ENCODE peak calls at places on chromosome 16, in eight cellular contexts. One of them, this sample, is unnamed. For H3K4me1, the result is how much of the 10 kb centered on the place peaks cover.

GRCh38 chr16:85649978-85650863 is 37.1 kb downstream of the GSE1 start:
- DNase-seq in GM23338: no peak
- DNase-seq in mesenchymal stem cell: no peak
- DNase-seq in endothelial cell of umbilical vein: no peak
- DNase-seq in mammary epithelial cell: no peak
- DNase-seq in osteoblast: no peak
- DNase-seq in thyroid gland: no peak
- DNase-seq in body of pancreas: no peak
- DNase-seq in this sample: no peak

GRCh38 chr16:54171855-54172537 is 114.6 kb downstream of the IRX3 start:
- DNase-seq in GM23338: peak
- DNase-seq in mesenchymal stem cell: peak
- DNase-seq in endothelial cell of umbilical vein: no peak
- DNase-seq in mammary epithelial cell: peak
- DNase-seq in osteoblast: peak
- DNase-seq in thyroid gland: no peak
- DNase-seq in body of pancreas: peak
- DNase-seq in this sample: no peak

GRCh38 chr16:47928008-47928407 is 227.8 kb downstream of the ABCC12 start:
- DNase-seq in GM23338: peak
- DNase-seq in mesenchymal stem cell: no peak
- DNase-seq in endothelial cell of umbilical vein: no peak
- DNase-seq in mammary epithelial cell: no peak
- DNase-seq in osteoblast: no peak
- DNase-seq in thyroid gland: no peak
- DNase-seq in body of pancreas: no peak
- DNase-seq in this sample: no peak

GRCh38 chr16:82761858-82762257 is 135.1 kb downstream of the CDH13 start:
- DNase-seq in GM23338: no peak
- DNase-seq in mesenchymal stem cell: peak
- DNase-seq in endothelial cell of umbilical vein: peak
- DNase-seq in mammary epithelial cell: peak
- DNase-seq in osteoblast: no peak
- DNase-seq in thyroid gland: peak
- DNase-seq in body of pancreas: no peak
- DNase-seq in this sample: peak

GRCh38 chr16:86448306-86448705 is 62.0 kb upstream of the FOXF1 start:
- DNase-seq in GM23338: no peak
- DNase-seq in mesenchymal stem cell: peak
- DNase-seq in endothelial cell of umbilical vein: no peak
- DNase-seq in mammary epithelial cell: no peak
- DNase-seq in osteoblast: no peak
- DNase-seq in thyroid gland: no peak
- DNase-seq in body of pancreas: no peak
- DNase-seq in this sample: no peak

GRCh38 chr16:74522160-74522559 is 84.8 kb downstream of the GLG1 start:
- DNase-seq in GM23338: no peak
- DNase-seq in mesenchymal stem cell: no peak
- DNase-seq in endothelial cell of umbilical vein: no peak
- DNase-seq in mammary epithelial cell: no peak
- DNase-seq in osteoblast: no peak
- DNase-seq in thyroid gland: no peak
- DNase-seq in body of pancreas: no peak
- DNase-seq in this sample: no peak

GRCh38 chr16:4053663-4054479 is 62.4 kb downstream of the ADCY9 start:
- DNase-seq in GM23338: no peak
- DNase-seq in mesenchymal stem cell: peak
- DNase-seq in endothelial cell of umbilical vein: peak
- DNase-seq in mammary epithelial cell: peak
- DNase-seq in osteoblast: peak
- DNase-seq in thyroid gland: no peak
- DNase-seq in body of pancreas: peak
- DNase-seq in this sample: peak

GRCh38 chr16:88349153-88349902 is 33.4 kb upstream of the ZNF469 start:
- DNase-seq in GM23338: no peak
- DNase-seq in mesenchymal stem cell: no peak
- DNase-seq in endothelial cell of umbilical vein: no peak
- DNase-seq in mammary epithelial cell: no peak
- DNase-seq in osteoblast: peak
- DNase-seq in thyroid gland: no peak
- DNase-seq in body of pancreas: no peak
- DNase-seq in this sample: no peak

GRCh38 chr16:68655806-68656205 is 10.7 kb downstream of the CDH3 start:
- DNase-seq in GM23338: no peak
- DNase-seq in mesenchymal stem cell: no peak
- DNase-seq in endothelial cell of umbilical vein: no peak
- DNase-seq in mammary epithelial cell: no peak
- DNase-seq in osteoblast: no peak
- DNase-seq in thyroid gland: no peak
- DNase-seq in body of pancreas: no peak
- DNase-seq in this sample: no peak

GRCh38 chr16:89291355-89291754 is 73.9 kb downstream of the ZNF778 start:
- DNase-seq in GM23338: no peak
- DNase-seq in mesenchymal stem cell: no peak
- DNase-seq in endothelial cell of umbilical vein: no peak
- DNase-seq in mammary epithelial cell: no peak
- DNase-seq in osteoblast: no peak
- DNase-seq in thyroid gland: no peak
- DNase-seq in body of pancreas: no peak
- DNase-seq in this sample: no peak

GRCh38 chr16:66569131-66569530 is 2.9 kb downstream of the CMTM1 start:
- DNase-seq in GM23338: no peak
- DNase-seq in mesenchymal stem cell: peak
- DNase-seq in endothelial cell of umbilical vein: peak
- DNase-seq in mammary epithelial cell: peak
- DNase-seq in osteoblast: no peak
- DNase-seq in thyroid gland: no peak
- DNase-seq in body of pancreas: no peak
- DNase-seq in this sample: no peak

GRCh38 chr16:64440421-64440831 is 681.4 kb downstream of the CDH11 start:
- DNase-seq in GM23338: no peak
- DNase-seq in mesenchymal stem cell: peak
- DNase-seq in endothelial cell of umbilical vein: peak
- DNase-seq in mammary epithelial cell: peak
- DNase-seq in osteoblast: peak
- DNase-seq in thyroid gland: peak
- DNase-seq in body of pancreas: peak
- DNase-seq in this sample: no peak

GRCh38 chr16:61323456-61323855 is 712.8 kb downstream of the CDH8 start:
- DNase-seq in GM23338: no peak
- DNase-seq in mesenchymal stem cell: peak
- DNase-seq in endothelial cell of umbilical vein: no peak
- DNase-seq in mammary epithelial cell: peak
- DNase-seq in osteoblast: no peak
- DNase-seq in thyroid gland: no peak
- DNase-seq in body of pancreas: no peak
- DNase-seq in this sample: no peak
- H3K4me1 ChIP-seq in GM23338: under half
- H3K4me1 ChIP-seq in mesenchymal stem cell: under half
- H3K4me1 ChIP-seq in endothelial cell of umbilical vein: under half
- H3K4me1 ChIP-seq in mammary epithelial cell: under half
- H3K4me1 ChIP-seq in osteoblast: under half
- H3K4me1 ChIP-seq in thyroid gland: under half
- H3K4me1 ChIP-seq in body of pancreas: under half
- H3K4me1 ChIP-seq in this sample: under half

GRCh38 chr16:69890891-69891282 is 60.2 kb upstream of the CLEC18A start:
- DNase-seq in GM23338: peak
- DNase-seq in mesenchymal stem cell: no peak
- DNase-seq in endothelial cell of umbilical vein: no peak
- DNase-seq in mammary epithelial cell: no peak
- DNase-seq in osteoblast: no peak
- DNase-seq in thyroid gland: no peak
- DNase-seq in body of pancreas: no peak
- DNase-seq in this sample: no peak
- H3K27ac ChIP-seq in GM23338: peak
- H3K27ac ChIP-seq in mesenchymal stem cell: peak
- H3K27ac ChIP-seq in endothelial cell of umbilical vein: no peak
- H3K27ac ChIP-seq in mammary epithelial cell: no peak
- H3K27ac ChIP-seq in osteoblast: peak
- H3K27ac ChIP-seq in thyroid gland: peak
- H3K27ac ChIP-seq in body of pancreas: peak
- H3K27ac ChIP-seq in this sample: peak

GRCh38 chr16:25079637-25080375 is 31.7 kb upstream of the LCMT1 start:
- DNase-seq in GM23338: no peak
- DNase-seq in mesenchymal stem cell: no peak
- DNase-seq in endothelial cell of umbilical vein: no peak
- DNase-seq in mammary epithelial cell: no peak
- DNase-seq in osteoblast: no peak
- DNase-seq in thyroid gland: no peak
- DNase-seq in body of pancreas: no peak
- DNase-seq in this sample: no peak

GRCh38 chr16:25078386-25078978 is 33.1 kb upstream of the LCMT1 start:
- DNase-seq in GM23338: no peak
- DNase-seq in mesenchymal stem cell: no peak
- DNase-seq in endothelial cell of umbilical vein: no peak
- DNase-seq in mammary epithelial cell: no peak
- DNase-seq in osteoblast: no peak
- DNase-seq in thyroid gland: no peak
- DNase-seq in body of pancreas: no peak
- DNase-seq in this sample: no peak

GRCh38 chr16:25073849-25074248 is 37.7 kb upstream of the LCMT1 start:
- DNase-seq in GM23338: no peak
- DNase-seq in mesenchymal stem cell: no peak
- DNase-seq in endothelial cell of umbilical vein: no peak
- DNase-seq in mammary epithelial cell: no peak
- DNase-seq in osteoblast: no peak
- DNase-seq in thyroid gland: no peak
- DNase-seq in body of pancreas: no peak
- DNase-seq in this sample: no peak
- H3K4me1 ChIP-seq in GM23338: under half
- H3K4me1 ChIP-seq in mesenchymal stem cell: under half
- H3K4me1 ChIP-seq in endothelial cell of umbilical vein: under half
- H3K4me1 ChIP-seq in mammary epithelial cell: under half
- H3K4me1 ChIP-seq in osteoblast: under half
- H3K4me1 ChIP-seq in thyroid gland: under half
- H3K4me1 ChIP-seq in body of pancreas: under half
- H3K4me1 ChIP-seq in this sample: under half

DNA sequence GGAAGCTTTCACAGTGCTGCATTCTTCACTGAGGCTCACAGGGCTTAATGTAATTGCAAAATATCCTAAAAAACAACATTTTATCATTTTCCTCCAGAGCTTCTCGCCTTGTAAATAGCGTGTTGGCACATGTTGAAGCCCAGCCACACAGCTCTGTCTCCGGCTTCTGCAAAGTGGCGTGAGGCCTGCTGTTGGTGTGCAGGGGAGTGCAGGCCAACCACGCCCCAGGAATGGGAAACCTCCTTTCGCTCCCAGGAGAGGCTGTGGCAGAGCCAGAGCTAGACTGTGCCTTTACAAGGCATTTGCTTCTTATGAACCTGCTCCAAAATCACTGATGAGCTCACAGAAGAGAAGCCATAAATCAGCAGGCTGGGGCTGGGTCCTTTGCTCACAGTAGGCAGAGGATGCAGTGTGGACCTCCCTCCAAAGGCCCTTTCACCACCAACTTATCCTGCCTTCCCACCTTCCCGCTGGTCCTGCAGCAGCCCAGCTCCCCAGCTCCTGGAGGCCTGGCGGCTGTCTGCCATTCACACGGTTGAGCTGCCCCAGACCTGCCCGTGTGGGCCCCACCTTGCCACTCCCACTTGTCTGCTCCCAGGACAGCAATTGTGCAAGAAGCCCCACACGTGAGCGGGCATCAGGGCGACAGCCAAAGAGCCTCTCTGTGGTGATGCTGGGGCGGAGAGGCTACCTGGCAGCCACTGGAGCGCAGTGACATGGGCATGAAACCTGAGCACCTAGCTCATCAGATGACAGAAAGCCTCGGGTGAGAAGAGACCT is 248.4 kb upstream of the MAF start:
- DNase-seq in GM23338: no peak
- DNase-seq in mesenchymal stem cell: no peak
- DNase-seq in endothelial cell of umbilical vein: no peak
- DNase-seq in mammary epithelial cell: no peak
- DNase-seq in osteoblast: no peak
- DNase-seq in thyroid gland: peak
- DNase-seq in body of pancreas: no peak
- DNase-seq in this sample: no peak
- H3K27ac ChIP-seq in GM23338: no peak
- H3K27ac ChIP-seq in mesenchymal stem cell: no peak
- H3K27ac ChIP-seq in endothelial cell of umbilical vein: no peak
- H3K27ac ChIP-seq in mammary epithelial cell: no peak
- H3K27ac ChIP-seq in osteoblast: no peak
- H3K27ac ChIP-seq in thyroid gland: no peak
- H3K27ac ChIP-seq in body of pancreas: no peak
- H3K27ac ChIP-seq in this sample: no peak

GRCh38 chr16:17366299-17366961 is 104.3 kb downstream of the XYLT1 start:
- DNase-seq in GM23338: no peak
- DNase-seq in mesenchymal stem cell: no peak
- DNase-seq in endothelial cell of umbilical vein: no peak
- DNase-seq in mammary epithelial cell: no peak
- DNase-seq in osteoblast: no peak
- DNase-seq in thyroid gland: no peak
- DNase-seq in body of pancreas: no peak
- DNase-seq in this sample: no peak

GRCh38 chr16:17365591-17366298 is 105.0 kb downstream of the XYLT1 start:
- DNase-seq in GM23338: no peak
- DNase-seq in mesenchymal stem cell: no peak
- DNase-seq in endothelial cell of umbilical vein: no peak
- DNase-seq in mammary epithelial cell: no peak
- DNase-seq in osteoblast: no peak
- DNase-seq in thyroid gland: peak
- DNase-seq in body of pancreas: no peak
- DNase-seq in this sample: no peak

GRCh38 chr16:17364319-17365210 is 106.2 kb downstream of the XYLT1 start:
- DNase-seq in GM23338: no peak
- DNase-seq in mesenchymal stem cell: no peak
- DNase-seq in endothelial cell of umbilical vein: no peak
- DNase-seq in mammary epithelial cell: peak
- DNase-seq in osteoblast: peak
- DNase-seq in thyroid gland: peak
- DNase-seq in body of pancreas: peak
- DNase-seq in this sample: no peak

GRCh38 chr16:17367034-17367433 is 103.7 kb downstream of the XYLT1 start:
- DNase-seq in GM23338: no peak
- DNase-seq in mesenchymal stem cell: no peak
- DNase-seq in endothelial cell of umbilical vein: no peak
- DNase-seq in mammary epithelial cell: no peak
- DNase-seq in osteoblast: no peak
- DNase-seq in thyroid gland: no peak
- DNase-seq in body of pancreas: no peak
- DNase-seq in this sample: no peak

GRCh38 chr16:17365211-17365541 is 105.6 kb downstream of the XYLT1 start:
- DNase-seq in GM23338: no peak
- DNase-seq in mesenchymal stem cell: no peak
- DNase-seq in endothelial cell of umbilical vein: no peak
- DNase-seq in mammary epithelial cell: no peak
- DNase-seq in osteoblast: no peak
- DNase-seq in thyroid gland: no peak
- DNase-seq in body of pancreas: no peak
- DNase-seq in this sample: no peak
- H3K4me1 ChIP-seq in GM23338: under half
- H3K4me1 ChIP-seq in mesenchymal stem cell: under half
- H3K4me1 ChIP-seq in endothelial cell of umbilical vein: under half
- H3K4me1 ChIP-seq in mammary epithelial cell: under half
- H3K4me1 ChIP-seq in osteoblast: under half
- H3K4me1 ChIP-seq in thyroid gland: half or more
- H3K4me1 ChIP-seq in body of pancreas: under half
- H3K4me1 ChIP-seq in this sample: under half

This sample was measured in right lobe of liver.